ENCODE peak calls at places on chromosomes 12 and 14, in six cellular contexts. E, I, O, F, A and G are unnamed samples.

GRCh38 chr14:61965030-61965745 is 203.0 kb downstream of the SNAPC1 start:
- DNase-seq in F (no peak), O (peak; percentile 89), I (no peak), A (no peak), E (no peak), G (peak; percentile 81)

GRCh38 chr12:63420206-63420644 is 248.1 kb downstream of the DPY19L2 start:
- DNase-seq in A (peak; percentile 75), I (peak; percentile 36), O (peak; percentile 94), F (no peak), E (no peak), G (no peak)

GRCh38 chr12:38118632-38119031 is 197.9 kb upstream of the ALG10B start:
- DNase-seq in F (no peak), O (no peak), I (no peak), E (no peak), A (no peak), G (no peak)

GRCh38 chr14:57420986-57421385 is 30.6 kb downstream of the NAA30 start:
- DNase-seq in F (no peak), A (no peak), O (peak; percentile 10), I (no peak), E (no peak), G (no peak)

GRCh38 chr14:67815573-67816235 is 686 bp downstream of the ZFYVE26 start:
- DNase-seq in E (no peak), A (peak; percentile 44), F (no peak), O (peak; percentile 75), I (no peak), G (no peak)

GRCh38 chr14:44887596-44887955 is 74.2 kb downstream of the KLHL28 start:
- DNase-seq in E (no peak), I (no peak), O (no peak), F (no peak), A (no peak), G (no peak)

GRCh38 chr12:117155278-117156060 is 34.8 kb downstream of the FBXO21 start:
- DNase-seq in E (peak; percentile 31), F (no peak), I (peak; percentile 18), A (peak; percentile 89), O (peak; percentile 39), G (no peak)

GRCh38 chr14:102374264-102374663 is 11.5 kb downstream of the TECPR2 start:
- DNase-seq in A (no peak), I (no peak), O (no peak), F (no peak), E (no peak), G (no peak)

GRCh38 chr12:6193853-6194815 is 6.1 kb upstream of the CD9 start:
- DNase-seq in A (no peak), O (peak; percentile 36), I (no peak), E (no peak), F (no peak), G (peak; percentile 68)

GRCh38 chr12:65892905-65893304 is 68.6 kb downstream of the HMGA2 start:
- DNase-seq in O (peak; percentile 66), I (peak; percentile 68), A (peak; percentile 20), E (no peak), F (no peak), G (no peak)

GRCh38 chr12:112855375-112855774 is 51.4 kb upstream of the OAS1 start:
- DNase-seq in A (no peak), O (peak; percentile 23), I (no peak), E (no peak), F (no peak), G (no peak)

GRCh38 chr14:69115407-69116185 is 37.3 kb downstream of the DCAF5 start:
- DNase-seq in I (no peak), F (no peak), O (no peak), E (no peak), A (no peak), G (no peak)

GRCh38 chr12:56715798-56716197 is 9.3 kb downstream of the NACA start:
- DNase-seq in I (no peak), A (no peak), O (no peak), E (no peak), F (no peak), G (no peak)

GRCh38 chr14:21894003-21894897 is 220.6 kb upstream of the OR4E1 start:
- DNase-seq in I (no peak), O (peak; percentile 9), A (peak; percentile 9), F (no peak), E (peak; percentile 4), G (no peak)

GRCh38 chr12:123289911-123290310 is 18.3 kb upstream of the CDK2AP1 start:
- DNase-seq in I (no peak), A (no peak), E (no peak), O (no peak), F (no peak), G (no peak)

GRCh38 chr14:103216857-103217256 is 93.6 kb downstream of the TNFAIP2 start:
- DNase-seq in F (no peak), A (no peak), I (no peak), O (no peak), E (no peak), G (no peak)

GRCh38 chr12:34400423-34400881 is 378.2 kb downstream of the ALG10 start:
- DNase-seq in I (no peak), E (peak; percentile 1), A (no peak), O (no peak), F (peak; percentile 59), G (no peak)

GRCh38 chr12:68250454-68250853 is 3.0 kb downstream of the IL22 start:
- DNase-seq in F (no peak), I (no peak), E (no peak), A (no peak), O (no peak), G (peak; percentile 48)

GRCh38 chr12:82437744-82438143 is 79.4 kb downstream of the METTL25 start:
- DNase-seq in I (no peak), F (no peak), E (no peak), A (no peak), O (no peak), G (no peak)

GRCh38 chr12:92259291-92259690 is 113.6 kb upstream of the BTG1 start:
- DNase-seq in F (no peak), O (no peak), I (no peak), E (no peak), A (no peak), G (no peak)

GRCh38 chr14:92460916-92461579 is 52.5 kb upstream of the RIN3 start:
- DNase-seq in E (no peak), O (peak; percentile 74), A (peak; percentile 85), F (peak; percentile 68), I (no peak), G (no peak)

GRCh38 chr14:83164016-83164415 is 1630.4 kb upstream of the SEL1L start:
- DNase-seq in E (no peak), A (no peak), O (peak; percentile 89), I (no peak), F (no peak), G (no peak)

GRCh38 chr12:55742719-55743130 is at the start of gene GDF11:
- DNase-seq in E (peak; percentile 88), O (peak; percentile 71), F (peak; percentile 94), A (peak; percentile 69), I (no peak), G (no peak)

GRCh38 chr12:131092911-131093901 is 139.5 kb downstream of the ADGRD1 start:
- DNase-seq in F (peak; percentile 54), O (no peak), E (no peak), A (peak; percentile 88), I (no peak), G (no peak)

GRCh38 chr14:35712466-35712865 is 96.6 kb downstream of the RALGAPA1 start:
- DNase-seq in I (no peak), A (no peak), E (no peak), O (no peak), F (no peak), G (no peak)

GRCh38 chr12:114448618-114448933 is 42.6 kb upstream of the TBX5 start:
- DNase-seq in O (no peak), E (no peak), F (no peak), A (no peak), I (no peak), G (no peak)

GRCh38 chr12:93016752-93017350 is 87.8 kb upstream of the EEA1 start:
- DNase-seq in O (no peak), A (no peak), F (no peak), I (no peak), E (peak; percentile 8), G (no peak)

GRCh38 chr14:56120091-56120632 is 2.0 kb downstream of the PELI2 start:
- DNase-seq in E (no peak), I (no peak), A (no peak), F (peak; percentile 59), O (peak; percentile 26), G (no peak)

GRCh38 chr14:104518659-104519350 is 60.8 kb upstream of the C14orf180 start:
- DNase-seq in E (no peak), I (no peak), F (no peak), A (no peak), O (no peak), G (no peak)

GRCh38 chr12:104827587-104827986 is 130.5 kb downstream of the SLC41A2 start:
- DNase-seq in F (no peak), I (no peak), O (peak; percentile 14), A (no peak), E (no peak), G (no peak)
- TF ChIP-seq CTCF in F (no peak), I (peak; percentile 31), O (peak; percentile 52), A (no peak), E (no peak), G (peak; percentile 35)

DNA sequence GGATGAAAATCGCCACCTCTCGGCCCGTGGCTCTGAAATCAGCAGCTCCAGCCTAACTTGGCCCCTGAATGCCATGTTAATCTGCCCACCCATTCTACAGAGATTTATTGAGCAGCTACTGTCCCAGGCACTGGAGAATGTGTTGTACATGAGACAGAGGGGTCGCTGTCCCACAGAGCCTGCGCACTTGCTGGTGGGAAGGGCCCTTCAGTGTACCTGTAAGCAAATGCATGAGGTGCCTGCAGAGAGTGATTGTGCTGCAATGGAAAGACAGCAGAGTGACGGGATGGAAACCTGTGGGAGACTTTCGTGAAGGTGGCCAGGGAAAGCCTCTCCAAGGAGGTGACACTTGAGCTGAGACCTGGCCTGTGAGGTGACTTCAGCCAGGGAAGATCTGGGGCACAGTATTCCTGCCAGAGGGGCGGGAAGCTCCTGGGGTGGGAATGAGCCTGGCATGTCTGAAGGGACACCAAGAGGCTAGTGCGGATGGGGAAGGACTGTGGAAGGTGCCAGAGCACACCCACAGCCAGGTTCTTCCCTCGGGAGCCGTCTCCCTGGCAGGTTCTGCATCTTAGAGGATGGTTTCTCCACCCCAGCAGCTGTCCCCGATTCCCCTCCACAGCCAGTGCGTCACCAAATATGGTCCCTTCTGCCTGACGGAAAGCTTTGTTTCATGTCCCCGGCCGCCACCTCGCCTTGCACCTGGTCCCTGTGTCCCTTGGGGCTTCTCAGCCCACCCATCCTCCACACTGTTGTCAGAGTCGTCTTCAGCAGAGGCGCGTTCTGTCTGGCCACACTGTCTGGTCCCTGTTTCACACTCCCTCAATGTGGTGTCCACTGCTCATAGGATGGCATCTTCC is 8.7 kb downstream of the SMIM41 start:
- DNase-seq in F (no peak), E (peak; percentile 46), O (no peak), I (no peak), A (peak; percentile 71), G (no peak)
- TF ChIP-seq CTCF in F (no peak), E (no peak), O (no peak), I (no peak), A (no peak), G (no peak)

DNA sequence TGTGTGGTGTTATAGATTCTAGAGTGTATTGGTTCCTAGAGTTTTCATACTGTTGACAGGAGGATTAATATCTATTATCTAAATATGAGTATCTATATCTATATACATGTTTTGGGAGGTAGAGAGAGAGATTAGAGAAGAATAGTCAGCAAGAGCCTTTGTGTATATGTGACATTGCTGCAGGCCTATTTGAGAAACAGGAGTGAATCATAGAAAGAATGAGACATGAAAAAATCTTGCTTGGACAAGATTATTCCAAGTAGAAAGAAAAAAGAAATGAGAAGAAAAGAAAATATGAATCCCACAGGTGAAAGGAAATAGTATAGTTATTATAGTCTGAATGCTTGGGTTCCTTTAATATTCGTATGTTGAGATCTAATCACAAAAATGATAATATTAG is 720.4 kb downstream of the RERGL start:
- DNase-seq in E (no peak), O (no peak), A (no peak), F (no peak), I (no peak), G (no peak)
- TF ChIP-seq CTCF in E (no peak), O (no peak), A (no peak), F (no peak), I (no peak), G (no peak)

GRCh38 chr14:78851189-78851588 is 681.0 kb downstream of the NRXN3 start:
- DNase-seq in A (no peak), I (no peak), F (no peak), O (no peak), E (no peak), G (no peak)
- TF ChIP-seq CTCF in A (no peak), I (no peak), F (no peak), O (no peak), E (no peak), G (no peak)